ENCODE peak calls at places on chromosomes 12 and 14, in ten cellular contexts. P is WTC11, N is endothelial cell of umbilical vein, E is A549, Q is HCT116, S is SK-N-SH, Z is HepG2, B is K562, Y is H1, H is GM12878. L is an unnamed sample.
A peak's percentile ranks its signal among the peaks of the same experiment; 100 is the strongest.

GRCh38 chr12:87383705-87384104 is 645.5 kb downstream of the C12orf50 start:
- DNase-seq in P (no peak), N (no peak), E (no peak), Q (no peak), S (no peak), Z (no peak), B (no peak), Y (no peak), H (no peak), L (no peak)

GRCh38 chr14:61555056-61555838 is 140.1 kb upstream of the HIF1A start:
- DNase-seq in P (no peak), N (no peak), E (no peak), Q (no peak), S (no peak), Z (no peak), B (no peak), Y (no peak), H (no peak), L (no peak)

GRCh38 chr14:105193916-105194782 is 13.0 kb upstream of the NUDT14 start:
- DNase-seq in P (no peak), N (peak; percentile 57), E (no peak), Q (no peak), S (peak; percentile 93), Z (no peak), B (no peak), Y (no peak), H (no peak), L (peak; percentile 53)

GRCh38 chr14:52797653-52798052 is 6.2 kb upstream of the GNPNAT1 start:
- DNase-seq in P (no peak), N (no peak), E (no peak), Q (no peak), S (no peak), Z (no peak), B (no peak), Y (no peak), H (no peak), L (no peak)

GRCh38 chr14:21106506-21107359 is 5.9 kb downstream of the TMEM253 start:
- DNase-seq in P (peak; percentile 85), N (peak; percentile 69), E (peak; percentile 87), Q (peak; percentile 79), S (peak; percentile 71), Z (peak; percentile 84), B (peak; percentile 84), Y (peak; percentile 70), H (no peak), L (peak; percentile 87)

GRCh38 chr12:111339306-111339938 is 29.5 kb downstream of the PHETA1 start:
- DNase-seq in P (no peak), N (no peak), E (no peak), Q (no peak), S (no peak), Z (no peak), B (no peak), Y (no peak), H (no peak), L (no peak)

GRCh38 chr12:9049520-9050133 is 60.3 kb downstream of the KLRG1 start:
- DNase-seq in P (no peak), N (peak; percentile 62), E (peak; percentile 57), Q (peak; percentile 48), S (peak; percentile 44), Z (peak; percentile 46), B (peak; percentile 58), Y (no peak), H (no peak), L (peak; percentile 65)

GRCh38 chr14:41449057-41449456 is 157.6 kb upstream of the LRFN5 start:
- DNase-seq in P (no peak), N (no peak), E (no peak), Q (no peak), S (no peak), Z (no peak), B (no peak), Y (no peak), H (no peak), L (no peak)

GRCh38 chr12:132211811-132212210 is 67.6 kb downstream of the NOC4L start:
- DNase-seq in P (no peak), N (no peak), E (no peak), Q (no peak), S (no peak), Z (no peak), B (no peak), Y (no peak), H (no peak), L (no peak)

GRCh38 chr14:54175298-54175942 is 218.8 kb upstream of the BMP4 start:
- DNase-seq in P (peak; percentile 74), N (peak; percentile 91), E (peak; percentile 75), Q (peak; percentile 78), S (peak; percentile 54), Z (peak; percentile 89), B (peak; percentile 58), Y (peak; percentile 23), H (peak; percentile 16), L (peak; percentile 61)

DNA sequence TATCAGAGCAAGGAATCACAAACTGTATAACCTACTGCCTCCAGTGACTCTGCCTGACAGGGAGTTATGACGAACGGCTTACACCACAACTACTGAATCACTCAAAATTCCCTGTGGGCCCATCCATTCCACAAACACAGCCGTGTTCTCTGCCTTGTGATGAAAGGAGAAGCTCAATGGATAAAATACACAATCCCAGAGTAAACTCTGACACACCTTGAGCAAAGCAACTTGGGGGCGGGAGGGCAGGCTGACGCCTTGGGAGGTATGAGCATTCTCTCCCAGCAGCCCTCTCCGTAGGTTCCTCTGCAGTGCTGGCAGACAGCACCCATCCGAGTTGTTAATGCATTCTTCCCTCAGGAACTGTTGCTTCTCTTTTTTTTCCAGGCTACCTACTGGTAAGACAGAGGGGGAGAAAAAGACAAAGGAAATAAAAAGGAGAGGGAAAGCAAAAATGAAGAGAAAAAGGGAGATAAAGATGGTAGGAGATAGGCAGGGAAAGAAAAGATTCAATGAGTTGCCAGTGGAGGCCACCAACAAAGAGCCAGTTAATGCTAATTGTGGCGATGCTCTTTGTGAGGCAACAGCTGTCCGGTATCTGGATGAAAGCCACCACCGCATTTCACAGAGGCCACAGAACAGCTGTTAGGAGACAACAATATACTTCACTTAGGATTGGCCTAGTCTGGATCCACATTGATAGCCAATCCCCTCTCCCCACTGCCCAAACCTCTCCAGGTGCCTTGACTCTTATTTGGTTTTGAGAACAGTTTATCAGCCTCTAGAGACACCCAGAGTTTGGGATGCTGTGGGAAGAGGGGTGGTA is 4.7 kb upstream of the DIO2 start:
- DNase-seq in P (no peak), N (no peak), E (peak; percentile 99), Q (no peak), S (no peak), Z (no peak), B (no peak), Y (no peak), H (no peak), L (no peak)
- TF ChIP-seq CTCF in P (no peak), N (no peak), E (no peak), Q (no peak), S (no peak), Z (no peak), B (no peak), Y (no peak), H (no peak), L (no peak)

GRCh38 chr14:86462193-86462592 is 932.2 kb downstream of the FLRT2 start:
- DNase-seq in P (peak; percentile 21), N (no peak), E (peak; percentile 11), Q (no peak), S (no peak), Z (peak; percentile 40), B (peak; percentile 0), Y (no peak), H (no peak), L (peak; percentile 26)

GRCh38 chr14:86464386-86464785 is 934.4 kb downstream of the FLRT2 start:
- DNase-seq in P (no peak), N (no peak), E (no peak), Q (no peak), S (no peak), Z (no peak), B (no peak), Y (no peak), H (no peak), L (no peak)
- TF ChIP-seq MAX in P (no peak), N (no peak), E (no peak), Q (no peak), S (no peak), Z (no peak), B (no peak), Y (no peak), H (no peak), L (no peak)

GRCh38 chr12:28176295-28176694 is 14.0 kb upstream of the CCDC91 start:
- DNase-seq in P (no peak), N (no peak), E (no peak), Q (no peak), S (no peak), Z (no peak), B (no peak), Y (no peak), H (no peak), L (no peak)

GRCh38 chr12:28172434-28173030 is 17.7 kb upstream of the CCDC91 start:
- DNase-seq in P (peak; percentile 23), N (peak; percentile 73), E (peak; percentile 73), Q (peak; percentile 36), S (peak; percentile 42), Z (peak; percentile 39), B (peak; percentile 69), Y (no peak), H (no peak), L (peak; percentile 54)

GRCh38 chr12:28171356-28172060 is 18.7 kb upstream of the CCDC91 start:
- DNase-seq in P (no peak), N (no peak), E (no peak), Q (no peak), S (no peak), Z (no peak), B (no peak), Y (no peak), H (no peak), L (no peak)

GRCh38 chr12:28175098-28175589 is 15.1 kb upstream of the CCDC91 start:
- DNase-seq in P (no peak), N (no peak), E (no peak), Q (no peak), S (no peak), Z (no peak), B (no peak), Y (no peak), H (no peak), L (no peak)

GRCh38 chr12:28173440-28173839 is 16.8 kb upstream of the CCDC91 start:
- DNase-seq in P (no peak), N (no peak), E (no peak), Q (no peak), S (no peak), Z (no peak), B (no peak), Y (no peak), H (no peak), L (no peak)
- TF ChIP-seq CTCF in P (no peak), N (no peak), E (no peak), Q (no peak), S (no peak), Z (no peak), B (no peak), Y (no peak), H (no peak), L (no peak)

DNA sequence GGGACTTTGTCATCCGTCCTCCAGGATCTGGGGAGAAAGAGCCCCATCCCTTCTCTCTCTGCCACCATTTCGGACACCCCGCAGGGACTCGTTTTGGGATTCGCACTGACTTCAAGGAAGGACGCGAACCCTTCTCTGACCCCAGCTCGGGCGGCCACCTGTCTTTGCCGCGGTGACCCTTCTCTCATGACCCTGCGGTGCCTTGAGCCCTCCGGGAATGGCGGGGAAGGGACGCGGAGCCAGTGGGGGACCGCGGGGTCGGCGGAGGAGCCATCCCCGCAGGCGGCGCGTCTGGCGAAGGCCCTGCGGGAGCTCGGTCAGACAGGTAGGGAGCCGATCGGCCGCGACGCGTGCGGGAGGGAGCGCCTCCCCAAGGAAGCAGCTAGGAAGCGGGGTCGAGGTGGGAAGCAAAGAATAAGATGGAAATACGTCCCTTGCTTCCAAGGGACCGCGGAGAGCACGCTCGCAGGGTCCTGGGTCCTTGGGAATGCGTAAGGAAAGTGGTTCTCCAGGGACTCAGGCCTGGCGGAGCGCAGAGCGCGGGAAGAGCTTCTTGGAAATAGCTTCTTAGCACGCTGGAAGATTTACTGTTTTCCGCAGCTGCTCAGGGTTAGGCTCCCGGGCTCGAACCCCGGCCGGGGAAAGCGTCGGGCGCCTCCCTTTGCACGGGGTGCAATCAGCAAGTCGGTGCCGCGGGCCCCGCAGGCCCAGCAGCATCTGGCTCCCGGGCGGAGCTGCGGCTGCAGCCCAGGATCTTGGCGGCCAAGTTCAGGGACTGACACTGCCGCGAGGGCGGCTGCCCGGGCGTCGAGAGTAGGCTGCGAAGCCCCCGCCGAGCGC is 457 bp downstream of the SOCS2 start:
- DNase-seq in P (peak; percentile 59), N (peak; percentile 36), E (no peak), Q (no peak), S (peak; percentile 32), Z (no peak), B (peak; percentile 59), Y (no peak), H (no peak), L (no peak)
- TF ChIP-seq MAX in P (no peak), N (no peak), E (no peak), Q (no peak), S (no peak), Z (no peak), B (no peak), Y (peak; percentile 68), H (no peak), L (no peak)